ENCODE peak calls at places on chromosomes 11 and 22, in seven cellular contexts. One of them, this sample, is unnamed.

GRCh38 chr11:1702506-1702905 is 5.5 kb downstream of the KRTAP5-6 start:
- DNase-seq in H9: no peak
- DNase-seq in neuronal stem cell: no peak
- DNase-seq in H1: no peak
- DNase-seq in IMR-90: no peak
- DNase-seq in mesendoderm: no peak
- DNase-seq in trophoblast cell: no peak
- DNase-seq in this sample: no peak

GRCh38 chr11:91872216-91872615 is 352.4 kb upstream of the FAT3 start:
- DNase-seq in H9: no peak
- DNase-seq in neuronal stem cell: no peak
- DNase-seq in H1: no peak
- DNase-seq in IMR-90: no peak
- DNase-seq in mesendoderm: peak
- DNase-seq in trophoblast cell: no peak
- DNase-seq in this sample: peak

GRCh38 chr11:125772834-125773505 is 5.7 kb downstream of the PATE2 start:
- DNase-seq in H9: no peak
- DNase-seq in neuronal stem cell: no peak
- DNase-seq in H1: no peak
- DNase-seq in IMR-90: peak
- DNase-seq in mesendoderm: no peak
- DNase-seq in trophoblast cell: no peak
- DNase-seq in this sample: no peak

GRCh38 chr11:69321877-69322350 is 28.0 kb downstream of the MYEOV start:
- DNase-seq in H9: no peak
- DNase-seq in neuronal stem cell: no peak
- DNase-seq in H1: no peak
- DNase-seq in IMR-90: peak
- DNase-seq in mesendoderm: no peak
- DNase-seq in trophoblast cell: no peak
- DNase-seq in this sample: peak

GRCh38 chr22:19495562-19496323 is 16.0 kb downstream of the CDC45 start:
- DNase-seq in H9: no peak
- DNase-seq in neuronal stem cell: no peak
- DNase-seq in H1: no peak
- DNase-seq in IMR-90: peak
- DNase-seq in mesendoderm: peak
- DNase-seq in trophoblast cell: no peak
- DNase-seq in this sample: peak

GRCh38 chr22:36285017-36285416 is 32.1 kb downstream of the APOL1 start:
- DNase-seq in H9: no peak
- DNase-seq in neuronal stem cell: no peak
- DNase-seq in H1: no peak
- DNase-seq in IMR-90: no peak
- DNase-seq in mesendoderm: no peak
- DNase-seq in trophoblast cell: no peak
- DNase-seq in this sample: no peak

GRCh38 chr11:57251491-57252104 is 14.5 kb upstream of the APLNR start:
- DNase-seq in H9: no peak
- DNase-seq in neuronal stem cell: no peak
- DNase-seq in H1: no peak
- DNase-seq in IMR-90: peak
- DNase-seq in mesendoderm: no peak
- DNase-seq in trophoblast cell: no peak
- DNase-seq in this sample: no peak

GRCh38 chr22:42644422-42645340 is 4.3 kb upstream of the ATP5MGL start:
- DNase-seq in H9: peak
- DNase-seq in neuronal stem cell: no peak
- DNase-seq in H1: no peak
- DNase-seq in IMR-90: no peak
- DNase-seq in mesendoderm: no peak
- DNase-seq in trophoblast cell: no peak
- DNase-seq in this sample: peak

GRCh38 chr11:72405009-72405408 is 29.3 kb downstream of the CLPB start:
- DNase-seq in H9: no peak
- DNase-seq in neuronal stem cell: no peak
- DNase-seq in H1: no peak
- DNase-seq in IMR-90: no peak
- DNase-seq in mesendoderm: no peak
- DNase-seq in trophoblast cell: no peak
- DNase-seq in this sample: no peak

GRCh38 chr11:109362059-109362458 is 59.9 kb upstream of the C11orf87 start:
- DNase-seq in H9: no peak
- DNase-seq in neuronal stem cell: no peak
- DNase-seq in H1: no peak
- DNase-seq in IMR-90: peak
- DNase-seq in mesendoderm: no peak
- DNase-seq in trophoblast cell: no peak
- DNase-seq in this sample: no peak

GRCh38 chr11:64935634-64936081 is at the start of gene GPHA2:
- DNase-seq in H9: peak
- DNase-seq in neuronal stem cell: peak
- DNase-seq in H1: peak
- DNase-seq in IMR-90: no peak
- DNase-seq in mesendoderm: peak
- DNase-seq in trophoblast cell: no peak
- DNase-seq in this sample: peak

GRCh38 chr11:64251986-64252837 is 882 bp downstream of the PLCB3 start:
- DNase-seq in H9: no peak
- DNase-seq in neuronal stem cell: no peak
- DNase-seq in H1: no peak
- DNase-seq in IMR-90: no peak
- DNase-seq in mesendoderm: peak
- DNase-seq in trophoblast cell: no peak
- DNase-seq in this sample: peak

GRCh38 chr11:36148701-36149100 is 140.5 kb downstream of the COMMD9 start:
- DNase-seq in H9: no peak
- DNase-seq in neuronal stem cell: no peak
- DNase-seq in H1: no peak
- DNase-seq in IMR-90: no peak
- DNase-seq in mesendoderm: no peak
- DNase-seq in trophoblast cell: no peak
- DNase-seq in this sample: no peak

GRCh38 chr11:134181707-134182106 is 42.1 kb downstream of the NCAPD3 start:
- DNase-seq in H9: no peak
- DNase-seq in neuronal stem cell: no peak
- DNase-seq in H1: no peak
- DNase-seq in IMR-90: peak
- DNase-seq in mesendoderm: no peak
- DNase-seq in trophoblast cell: no peak
- DNase-seq in this sample: no peak

GRCh38 chr11:12281571-12282478 is 95.5 kb upstream of the PARVA start:
- DNase-seq in H9: peak
- DNase-seq in neuronal stem cell: peak
- DNase-seq in H1: peak
- DNase-seq in IMR-90: peak
- DNase-seq in mesendoderm: peak
- DNase-seq in trophoblast cell: peak
- DNase-seq in this sample: peak

GRCh38 chr11:8777907-8778767 is 95.5 kb downstream of the RPL27A start:
- DNase-seq in H9: no peak
- DNase-seq in neuronal stem cell: peak
- DNase-seq in H1: no peak
- DNase-seq in IMR-90: peak
- DNase-seq in mesendoderm: no peak
- DNase-seq in trophoblast cell: no peak
- DNase-seq in this sample: peak

GRCh38 chr11:116847612-116848011 is 10.2 kb upstream of the APOA1 start:
- DNase-seq in H9: no peak
- DNase-seq in neuronal stem cell: no peak
- DNase-seq in H1: no peak
- DNase-seq in IMR-90: no peak
- DNase-seq in mesendoderm: no peak
- DNase-seq in trophoblast cell: no peak
- DNase-seq in this sample: no peak

GRCh38 chr22:17873804-17874203 is 99.5 kb upstream of the BID start:
- DNase-seq in H9: no peak
- DNase-seq in neuronal stem cell: no peak
- DNase-seq in H1: no peak
- DNase-seq in IMR-90: no peak
- DNase-seq in mesendoderm: no peak
- DNase-seq in trophoblast cell: no peak
- DNase-seq in this sample: no peak

GRCh38 chr22:17874231-17874630 is 100.0 kb upstream of the BID start:
- DNase-seq in H9: no peak
- DNase-seq in neuronal stem cell: no peak
- DNase-seq in H1: no peak
- DNase-seq in IMR-90: no peak
- DNase-seq in mesendoderm: no peak
- DNase-seq in trophoblast cell: no peak
- DNase-seq in this sample: no peak

GRCh38 chr22:17872491-17872890 is 98.2 kb upstream of the BID start:
- DNase-seq in H9: no peak
- DNase-seq in neuronal stem cell: no peak
- DNase-seq in H1: no peak
- DNase-seq in IMR-90: peak
- DNase-seq in mesendoderm: no peak
- DNase-seq in trophoblast cell: peak
- DNase-seq in this sample: no peak

GRCh38 chr22:17871726-17872458 is 97.6 kb upstream of the BID start:
- DNase-seq in H9: no peak
- DNase-seq in neuronal stem cell: no peak
- DNase-seq in H1: no peak
- DNase-seq in IMR-90: no peak
- DNase-seq in mesendoderm: no peak
- DNase-seq in trophoblast cell: peak
- DNase-seq in this sample: no peak

GRCh38 chr22:17873116-17873515 is 98.8 kb upstream of the BID start:
- DNase-seq in H9: no peak
- DNase-seq in neuronal stem cell: no peak
- DNase-seq in H1: no peak
- DNase-seq in IMR-90: no peak
- DNase-seq in mesendoderm: no peak
- DNase-seq in trophoblast cell: no peak
- DNase-seq in this sample: no peak
- H3K23ac ChIP-seq in H9: no peak
- H3K23ac ChIP-seq in neuronal stem cell: peak
- H3K23ac ChIP-seq in H1: no peak
- H3K23ac ChIP-seq in IMR-90: no peak
- H3K23ac ChIP-seq in mesendoderm: no peak
- H3K23ac ChIP-seq in trophoblast cell: no peak
- H3K23ac ChIP-seq in this sample: no peak

GRCh38 chr11:9896902-9897301 is 233.0 kb downstream of the SWAP70 start:
- DNase-seq in H9: no peak
- DNase-seq in neuronal stem cell: no peak
- DNase-seq in H1: no peak
- DNase-seq in IMR-90: no peak
- DNase-seq in mesendoderm: no peak
- DNase-seq in trophoblast cell: no peak
- DNase-seq in this sample: no peak

GRCh38 chr11:9893474-9893873 is 229.6 kb downstream of the SWAP70 start:
- DNase-seq in H9: peak
- DNase-seq in neuronal stem cell: no peak
- DNase-seq in H1: no peak
- DNase-seq in IMR-90: peak
- DNase-seq in mesendoderm: peak
- DNase-seq in trophoblast cell: no peak
- DNase-seq in this sample: no peak

DNA sequence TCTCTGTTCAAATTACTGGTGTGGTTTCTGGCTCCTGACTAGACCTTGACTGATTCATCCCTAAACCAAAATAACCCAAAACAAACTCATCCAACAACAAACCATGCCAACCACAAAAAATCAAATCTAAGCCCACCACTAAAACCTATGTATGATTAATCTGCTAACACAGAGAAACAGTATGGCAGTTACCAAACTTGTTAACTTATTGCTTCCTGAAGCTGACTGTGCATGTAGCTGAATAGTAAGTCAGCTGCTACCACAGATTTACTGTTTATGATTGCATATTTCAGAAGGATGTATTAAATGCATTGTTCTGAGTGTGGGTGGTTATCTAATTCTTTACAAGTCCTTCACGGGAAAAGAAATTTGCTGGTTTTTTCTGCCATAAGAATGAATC is 231.1 kb downstream of the SWAP70 start:
- DNase-seq in H9: no peak
- DNase-seq in neuronal stem cell: no peak
- DNase-seq in H1: no peak
- DNase-seq in IMR-90: peak
- DNase-seq in mesendoderm: no peak
- DNase-seq in trophoblast cell: no peak
- DNase-seq in this sample: peak
- H3K9ac ChIP-seq in H9: no peak
- H3K9ac ChIP-seq in neuronal stem cell: no peak
- H3K9ac ChIP-seq in H1: no peak
- H3K9ac ChIP-seq in IMR-90: no peak
- H3K9ac ChIP-seq in mesendoderm: no peak
- H3K9ac ChIP-seq in trophoblast cell: no peak
- H3K9ac ChIP-seq in this sample: no peak

DNA sequence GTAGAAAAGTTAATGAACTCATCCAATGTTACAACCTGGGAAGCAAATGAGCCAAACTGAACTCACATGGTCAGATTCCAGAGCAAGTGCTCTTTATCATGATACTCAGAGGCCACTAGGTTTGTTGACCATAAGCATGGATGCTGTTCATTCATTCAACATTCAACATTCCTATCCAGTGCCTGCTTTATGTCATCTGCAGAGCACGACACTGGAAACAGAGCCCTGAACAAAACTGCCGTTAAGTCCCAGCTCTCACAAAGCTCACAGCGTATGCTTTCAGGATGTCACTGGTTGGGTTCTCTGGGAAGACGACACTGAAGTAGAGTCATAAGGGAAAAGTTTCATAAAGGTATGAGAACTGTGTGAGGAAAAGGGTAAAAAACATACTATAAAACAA is 105.8 kb upstream of the TRIM77 start:
- DNase-seq in H9: no peak
- DNase-seq in neuronal stem cell: no peak
- DNase-seq in H1: no peak
- DNase-seq in IMR-90: no peak
- DNase-seq in mesendoderm: no peak
- DNase-seq in trophoblast cell: no peak
- DNase-seq in this sample: peak
- H2AK5ac ChIP-seq in H9: no peak
- H2AK5ac ChIP-seq in neuronal stem cell: no peak
- H2AK5ac ChIP-seq in H1: no peak
- H2AK5ac ChIP-seq in IMR-90: peak
- H2AK5ac ChIP-seq in mesendoderm: no peak
- H2AK5ac ChIP-seq in trophoblast cell: no peak
- H2AK5ac ChIP-seq in this sample: no peak

GRCh38 chr11:61149624-61150615 is 11.3 kb downstream of the VPS37C start:
- DNase-seq in H9: no peak
- DNase-seq in neuronal stem cell: no peak
- DNase-seq in H1: no peak
- DNase-seq in IMR-90: peak
- DNase-seq in mesendoderm: peak
- DNase-seq in trophoblast cell: peak
- DNase-seq in this sample: peak

GRCh38 chr11:61153593-61154090 is 7.6 kb downstream of the VPS37C start:
- DNase-seq in H9: no peak
- DNase-seq in neuronal stem cell: no peak
- DNase-seq in H1: no peak
- DNase-seq in IMR-90: no peak
- DNase-seq in mesendoderm: peak
- DNase-seq in trophoblast cell: no peak
- DNase-seq in this sample: peak

GRCh38 chr11:61150656-61151544 is 10.3 kb downstream of the VPS37C start:
- DNase-seq in H9: no peak
- DNase-seq in neuronal stem cell: no peak
- DNase-seq in H1: no peak
- DNase-seq in IMR-90: no peak
- DNase-seq in mesendoderm: no peak
- DNase-seq in trophoblast cell: no peak
- DNase-seq in this sample: no peak

GRCh38 chr11:61152816-61153592 is 8.2 kb downstream of the VPS37C start:
- DNase-seq in H9: no peak
- DNase-seq in neuronal stem cell: no peak
- DNase-seq in H1: no peak
- DNase-seq in IMR-90: peak
- DNase-seq in mesendoderm: no peak
- DNase-seq in trophoblast cell: peak
- DNase-seq in this sample: peak

GRCh38 chr11:61151545-61152252 is 9.5 kb downstream of the VPS37C start:
- DNase-seq in H9: no peak
- DNase-seq in neuronal stem cell: no peak
- DNase-seq in H1: no peak
- DNase-seq in IMR-90: no peak
- DNase-seq in mesendoderm: no peak
- DNase-seq in trophoblast cell: no peak
- DNase-seq in this sample: no peak
- H3K23ac ChIP-seq in H9: no peak
- H3K23ac ChIP-seq in neuronal stem cell: no peak
- H3K23ac ChIP-seq in H1: no peak
- H3K23ac ChIP-seq in IMR-90: peak
- H3K23ac ChIP-seq in mesendoderm: no peak
- H3K23ac ChIP-seq in trophoblast cell: no peak
- H3K23ac ChIP-seq in this sample: no peak

This sample was measured in mesenchymal stem cell.